ENCODE peak calls at places on chromosomes 16 and 17, in seven cellular contexts. N, Y, M, R, I, K and T are unnamed samples. For H3K4me1, the result is how much of the 10 kb centered on the place peaks cover.

GRCh38 chr17:64061157-64061898 is 40.9 kb upstream of the ICAM2 start:
- DNase-seq in K (no peak), N (no peak), Y (no peak), I (peak), R (no peak), M (no peak), T (no peak)

GRCh38 chr16:3983081-3983520 is 102.6 kb upstream of the CREBBP start:
- DNase-seq in Y (peak), M (no peak), K (peak), R (peak), I (peak), N (peak), T (peak)

GRCh38 chr17:49746791-49747490 is 17.0 kb downstream of the FAM117A start:
- DNase-seq in K (no peak), R (no peak), N (no peak), M (no peak), I (no peak), Y (no peak), T (no peak)

GRCh38 chr17:68705331-68706166 is 104.4 kb upstream of the FAM20A start:
- DNase-seq in K (no peak), M (no peak), I (peak), Y (no peak), R (no peak), N (no peak), T (no peak)

GRCh38 chr17:77325826-77326581 is 185.2 kb downstream of the SEC14L1 start:
- DNase-seq in N (peak), M (no peak), R (no peak), K (peak), I (no peak), Y (no peak), T (peak)

GRCh38 chr16:89922477-89922883 is 662 bp upstream of the TUBB3 start:
- DNase-seq in Y (no peak), K (peak), N (peak), R (peak), I (peak), M (no peak), T (peak)

GRCh38 chr16:2973081-2973480 is 3.9 kb downstream of the PAQR4 start:
- DNase-seq in M (no peak), N (no peak), K (no peak), I (no peak), Y (peak), R (no peak), T (no peak)

GRCh38 chr16:23557779-23558330 is 328 bp downstream of the UBFD1 start:
- DNase-seq in N (no peak), I (peak), R (no peak), Y (peak), M (peak), K (peak), T (peak)

GRCh38 chr17:66727634-66728570 is 107.0 kb upstream of the CACNG5 start:
- DNase-seq in Y (no peak), M (no peak), R (peak), I (peak), N (peak), K (peak), T (peak)

GRCh38 chr16:46757339-46758050 is 9.4 kb upstream of the MYLK3 start:
- DNase-seq in Y (peak), N (peak), K (no peak), M (no peak), R (no peak), I (peak), T (no peak)

GRCh38 chr16:19718624-19718965 is 524 bp downstream of the IQCK start:
- DNase-seq in M (no peak), K (no peak), Y (no peak), R (no peak), N (no peak), I (peak), T (peak)

GRCh38 chr17:79991924-79992656 is 43.6 kb downstream of the TBC1D16 start:
- DNase-seq in K (no peak), M (no peak), Y (peak), N (no peak), R (no peak), I (peak), T (no peak)

GRCh38 chr16:769201-769769 is 8.8 kb downstream of the MSLN start:
- DNase-seq in K (no peak), N (no peak), R (no peak), M (no peak), I (no peak), Y (no peak), T (no peak)

GRCh38 chr16:12062343-12063003 is 85.9 kb downstream of the SNX29 start:
- DNase-seq in K (peak), Y (no peak), N (no peak), I (peak), M (no peak), R (peak), T (no peak)

GRCh38 chr17:58344791-58345157 is 7.2 kb downstream of the SUPT4H1 start:
- DNase-seq in R (no peak), K (no peak), I (no peak), Y (no peak), N (peak), M (peak), T (no peak)

GRCh38 chr16:81429045-81429521 is 15.5 kb upstream of the CMIP start:
- DNase-seq in M (no peak), I (peak), N (peak), R (peak), K (no peak), Y (no peak), T (no peak)

GRCh38 chr17:82315703-82316358 is 1.6 kb downstream of the CD7 start:
- DNase-seq in R (no peak), K (no peak), I (no peak), M (no peak), Y (peak), N (peak), T (no peak)

GRCh38 chr16:88290850-88291830 is 91.6 kb upstream of the ZNF469 start:
- DNase-seq in R (no peak), M (no peak), N (no peak), I (no peak), K (no peak), Y (no peak), T (no peak)

GRCh38 chr17:83127431-83128160 is 48.2 kb downstream of the METRNL start:
- DNase-seq in K (no peak), N (peak), Y (no peak), R (no peak), M (no peak), I (no peak), T (no peak)

GRCh38 chr17:27586203-27586701 is 44.7 kb upstream of the LGALS9 start:
- DNase-seq in Y (no peak), R (no peak), I (peak), M (no peak), N (peak), K (no peak), T (no peak)

GRCh38 chr17:37697331-37697730 is 47.5 kb downstream of the HNF1B start:
- DNase-seq in N (no peak), K (no peak), Y (no peak), R (no peak), I (no peak), M (no peak), T (no peak)

GRCh38 chr17:62631936-62632924 is 4.8 kb downstream of the MRC2 start:
- DNase-seq in K (no peak), Y (no peak), R (no peak), N (peak), I (no peak), M (no peak), T (no peak)

GRCh38 chr16:47493358-47494337 is 32.5 kb downstream of the PHKB start:
- DNase-seq in K (no peak), I (no peak), N (no peak), R (no peak), Y (no peak), M (no peak), T (no peak)

GRCh38 chr17:27531469-27531948 is 75.3 kb downstream of the KSR1 start:
- DNase-seq in N (no peak), Y (no peak), I (no peak), M (no peak), R (no peak), K (no peak), T (no peak)

GRCh38 chr17:51422634-51423033 is 162.3 kb downstream of the UTP18 start:
- DNase-seq in Y (no peak), R (no peak), M (no peak), N (peak), K (no peak), I (no peak), T (no peak)

GRCh38 chr17:2700491-2701141 is 10.9 kb downstream of the CLUH start:
- DNase-seq in K (peak), M (no peak), N (peak), I (no peak), Y (peak), R (no peak), T (peak)

GRCh38 chr17:40922239-40922638 is 15.2 kb downstream of the KRT23 start:
- DNase-seq in M (no peak), N (peak), Y (no peak), R (no peak), K (peak), I (peak), T (no peak)

GRCh38 chr16:72291531-72291981 is 119.6 kb upstream of the PMFBP1 start:
- DNase-seq in N (no peak), K (no peak), R (peak), M (no peak), I (peak), Y (no peak), T (no peak)

GRCh38 chr17:2592974-2593845 is at the start of gene PAFAH1B1:
- DNase-seq in I (peak), R (peak), N (peak), K (peak), Y (peak), M (peak), T (peak)

GRCh38 chr17:41919840-41920579 is 1.3 kb upstream of the ACLY start:
- DNase-seq in K (peak), R (no peak), M (no peak), N (peak), I (peak), Y (no peak), T (no peak)

GRCh38 chr16:30112197-30113030 is 923 bp downstream of the GDPD3 start:
- DNase-seq in N (peak), Y (peak), I (peak), R (no peak), K (peak), M (peak), T (peak)

GRCh38 chr16:69607674-69608073 is 41.9 kb downstream of the NFAT5 start:
- DNase-seq in K (no peak), R (no peak), I (no peak), M (no peak), N (no peak), Y (no peak), T (no peak)

GRCh38 chr16:68126395-68126794 is 41.2 kb downstream of the NFATC3 start:
- DNase-seq in R (no peak), M (no peak), K (no peak), Y (no peak), N (no peak), I (no peak), T (no peak)

GRCh38 chr17:59371426-59372099 is 40.1 kb downstream of the YPEL2 start:
- DNase-seq in Y (no peak), M (no peak), R (no peak), K (peak), N (no peak), I (no peak), T (no peak)

GRCh38 chr17:78391051-78391431 is 12.6 kb downstream of the PGS1 start:
- DNase-seq in M (no peak), I (no peak), Y (no peak), N (no peak), K (no peak), R (no peak), T (no peak)
- H3K4me1 ChIP-seq in M (under half), I (under half), Y (half or more), N (under half), K (under half), R (under half), T (under half)

DNA sequence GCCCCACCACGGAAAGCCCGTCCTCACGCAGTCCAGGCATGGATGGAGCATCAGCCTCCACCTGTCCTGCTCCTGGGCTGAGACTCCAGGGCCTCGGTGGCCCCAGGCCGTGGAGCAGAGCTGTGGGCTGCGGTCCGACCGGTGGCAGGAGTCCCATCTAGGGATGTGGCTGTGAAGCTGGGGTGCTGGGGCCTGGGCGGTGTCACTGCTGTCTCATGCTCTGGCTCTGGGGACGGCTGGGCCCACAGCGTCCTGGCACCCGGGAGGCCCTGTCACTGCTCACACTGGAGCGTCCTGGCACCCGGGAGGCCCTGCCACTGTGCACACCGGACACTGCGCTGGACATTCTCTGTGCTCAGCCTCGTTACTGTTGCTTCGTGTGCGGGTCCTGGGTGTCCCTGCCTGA is 8.4 kb downstream of the BAIAP2 start:
- DNase-seq in I (no peak), K (no peak), Y (peak), R (no peak), N (no peak), M (no peak), T (no peak)
- H3K4me3 ChIP-seq in I (no peak), K (no peak), Y (peak), R (peak), N (no peak), M (no peak), T (no peak)

GRCh38 chr17:45175759-45176140 is 14.1 kb downstream of the HEXIM2 start:
- DNase-seq in I (no peak), M (no peak), K (no peak), Y (no peak), R (no peak), N (no peak), T (no peak)
- H3K4me1 ChIP-seq in I (under half), M (under half), K (under half), Y (under half), R (half or more), N (under half), T (under half)

DNA sequence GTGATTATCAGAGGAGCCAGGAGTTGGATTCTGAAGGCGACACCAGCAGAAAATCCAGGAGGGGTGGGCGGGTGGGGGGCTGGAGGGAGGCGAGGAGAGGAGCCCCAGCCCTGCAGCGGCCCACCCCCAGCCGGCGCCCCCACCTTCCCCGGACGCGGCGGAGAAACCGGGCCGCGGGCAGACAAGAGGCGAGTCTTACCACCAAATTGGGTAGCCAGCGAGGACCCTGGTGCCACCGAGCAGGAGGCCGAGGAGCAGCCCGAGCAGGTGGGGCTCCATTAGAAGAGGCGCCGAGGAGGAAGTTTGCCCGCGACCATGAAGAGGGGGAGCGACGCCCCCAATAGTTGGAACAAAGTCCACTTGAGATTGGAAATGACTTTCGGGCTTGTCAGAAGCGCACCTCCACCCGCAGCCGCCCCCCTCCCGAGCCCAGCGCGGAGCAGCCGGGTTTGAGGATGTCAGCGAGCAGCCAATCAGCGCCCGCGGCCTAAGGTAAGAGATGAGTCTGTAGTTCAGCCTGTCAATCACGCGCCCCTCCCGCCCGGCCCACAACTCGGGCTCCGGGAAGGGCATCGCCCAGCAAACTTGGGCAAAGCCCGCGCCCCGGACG is at the start of gene WNT3:
- DNase-seq in Y (peak), I (no peak), K (no peak), M (no peak), R (no peak), N (peak), T (no peak)
- H3K4me3 ChIP-seq in Y (peak), I (no peak), K (no peak), M (peak), R (no peak), N (peak), T (no peak)

DNA sequence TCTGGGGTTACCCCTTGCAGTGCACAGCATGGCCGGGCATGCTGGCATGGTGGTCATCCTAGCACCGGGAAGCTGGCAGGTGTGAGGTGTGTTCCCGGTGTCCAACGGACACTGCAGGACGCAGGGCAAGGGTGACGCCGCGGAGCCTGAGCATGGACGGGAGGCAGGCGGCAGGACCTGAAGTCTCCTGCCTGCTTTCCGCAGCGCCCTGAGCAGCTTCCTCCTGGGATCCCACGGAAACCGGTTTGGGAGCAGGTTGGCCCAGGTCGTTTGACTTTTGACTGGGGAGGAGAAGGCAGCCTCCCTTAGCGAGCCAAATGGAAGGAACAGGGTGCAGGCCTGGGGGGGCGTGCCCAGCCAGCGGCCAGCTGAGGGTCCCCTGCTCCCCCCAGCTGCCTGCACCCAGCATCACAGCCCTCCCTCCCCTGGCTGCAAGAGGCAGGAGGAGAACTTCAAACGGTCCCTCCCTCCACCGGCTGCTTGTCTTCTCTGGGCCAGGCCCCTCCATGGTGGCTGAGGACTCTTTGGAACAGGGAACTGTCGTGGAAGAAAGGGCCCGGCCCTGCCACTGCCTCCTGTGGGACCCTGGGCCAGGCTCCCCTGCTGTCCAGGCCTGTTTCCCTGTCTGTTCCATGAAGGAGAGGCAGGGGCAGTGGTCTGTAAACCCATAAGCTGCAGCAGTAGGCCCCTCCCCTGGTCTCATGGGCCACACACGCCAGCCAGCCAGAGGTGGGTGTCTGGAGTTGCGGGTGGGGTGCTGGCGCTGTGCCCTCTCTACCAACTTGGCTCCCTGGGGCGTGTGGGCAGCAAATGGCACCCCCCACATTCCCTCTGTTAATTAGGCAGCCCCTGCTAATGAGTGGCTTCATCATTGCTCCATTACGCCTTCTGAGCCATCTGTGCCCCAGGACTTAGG is 7.9 kb upstream of the ADGRG1 start:
- DNase-seq in N (peak), Y (peak), I (no peak), K (peak), M (no peak), R (no peak), T (no peak)
- H3K4me1 ChIP-seq in N (under half), Y (under half), I (under half), K (under half), M (under half), R (half or more), T (under half)